ENCODE peak calls at places on chromosome 19, in six cellular contexts. T is Karpas-422, U is heart right ventricle, N is endodermal cell, J is fibroblast of lung, R is uterus. Z is an unnamed sample.

GRCh38 chr19:51023946-51024345 is 2.5 kb downstream of the KLK11 start:
- DNase-seq in T (no peak), U (no peak), N (no peak), J (no peak), R (no peak), Z (no peak)

GRCh38 chr19:23766951-23767350 is 8.3 kb upstream of the ZNF681 start:
- DNase-seq in T (no peak), U (no peak), N (no peak), J (no peak), R (no peak), Z (no peak)

GRCh38 chr19:51398096-51398704 is 7.8 kb upstream of the C19orf84 start:
- DNase-seq in T (peak; percentile 92), U (no peak), N (no peak), J (peak; percentile 29), R (no peak), Z (peak; percentile 70)

GRCh38 chr19:412356-413355 is 3.7 kb upstream of the C2CD4C start:
- DNase-seq in T (no peak), U (no peak), N (peak; percentile 85), J (no peak), R (no peak), Z (peak; percentile 61)

GRCh38 chr19:37551123-37551993 is 43.2 kb downstream of the ZNF571 start:
- DNase-seq in T (no peak), U (peak; percentile 64), N (peak; percentile 50), J (peak; percentile 81), R (no peak), Z (peak; percentile 58)

GRCh38 chr19:37987356-37988332 is 80.6 kb downstream of the SIPA1L3 start:
- DNase-seq in T (peak; percentile 82), U (no peak), N (peak; percentile 88), J (no peak), R (no peak), Z (peak; percentile 77)

GRCh38 chr19:19900124-19900523 is 622 bp upstream of the ZNF93 start:
- DNase-seq in T (no peak), U (no peak), N (no peak), J (peak; percentile 89), R (no peak), Z (peak; percentile 33)

GRCh38 chr19:4539697-4540581 is at the start of gene LRG1:
- DNase-seq in T (no peak), U (no peak), N (peak; percentile 61), J (no peak), R (peak; percentile 50), Z (peak; percentile 54)

GRCh38 chr19:48321372-48321621 is 4.1 kb upstream of the EMP3 start:
- DNase-seq in T (peak; percentile 98), U (peak; percentile 98), N (peak; percentile 100), J (peak; percentile 75), R (peak; percentile 99), Z (peak; percentile 100)

GRCh38 chr19:33312065-33312464 is 9.7 kb upstream of the CEBPA start:
- DNase-seq in T (no peak), U (no peak), N (no peak), J (no peak), R (no peak), Z (no peak)

DNA sequence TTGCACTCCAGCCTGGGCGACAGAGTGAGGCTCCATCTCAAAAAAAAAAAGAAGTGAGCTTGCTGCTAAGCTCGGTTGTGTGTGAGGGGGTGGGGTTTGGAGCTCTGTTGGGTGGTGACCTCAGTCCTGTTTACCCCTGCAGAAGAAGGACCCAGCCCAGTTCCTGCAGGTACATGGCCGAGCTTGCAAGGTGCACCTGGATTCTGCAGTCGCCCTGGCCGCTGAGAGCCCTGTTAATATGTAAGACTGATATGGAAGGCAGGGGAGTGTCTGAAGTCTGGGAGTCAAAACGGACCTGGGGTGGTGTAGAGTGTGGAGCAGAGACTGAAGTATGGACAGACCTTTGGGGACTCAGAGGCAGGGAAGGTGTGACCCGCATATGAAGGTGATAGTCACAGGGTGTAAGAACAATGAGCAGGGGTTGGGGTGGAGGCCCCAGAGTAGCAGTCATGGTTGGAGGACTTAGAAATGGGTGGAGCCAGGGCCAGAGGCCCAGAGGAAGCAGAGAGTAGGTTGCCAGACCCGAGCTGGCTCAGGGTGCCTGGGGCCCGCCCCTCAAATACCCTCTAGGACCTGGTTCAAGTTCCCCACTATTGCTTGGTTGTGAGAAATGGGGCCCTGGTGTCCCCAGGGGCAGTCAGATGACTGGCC is 13.2 kb downstream of the CLASRP start:
- DNase-seq in T (peak; percentile 42), U (no peak), N (no peak), J (no peak), R (no peak), Z (no peak)
- H3K4me1 ChIP-seq in T (peaks cover 20% of the 10 kb centered on the region), U (peaks cover 44% of the 10 kb centered on the region), N (no peaks in the 10 kb centered on the region), J (no peaks in the 10 kb centered on the region), R (no peaks in the 10 kb centered on the region), Z (no peaks in the 10 kb centered on the region)

DNA sequence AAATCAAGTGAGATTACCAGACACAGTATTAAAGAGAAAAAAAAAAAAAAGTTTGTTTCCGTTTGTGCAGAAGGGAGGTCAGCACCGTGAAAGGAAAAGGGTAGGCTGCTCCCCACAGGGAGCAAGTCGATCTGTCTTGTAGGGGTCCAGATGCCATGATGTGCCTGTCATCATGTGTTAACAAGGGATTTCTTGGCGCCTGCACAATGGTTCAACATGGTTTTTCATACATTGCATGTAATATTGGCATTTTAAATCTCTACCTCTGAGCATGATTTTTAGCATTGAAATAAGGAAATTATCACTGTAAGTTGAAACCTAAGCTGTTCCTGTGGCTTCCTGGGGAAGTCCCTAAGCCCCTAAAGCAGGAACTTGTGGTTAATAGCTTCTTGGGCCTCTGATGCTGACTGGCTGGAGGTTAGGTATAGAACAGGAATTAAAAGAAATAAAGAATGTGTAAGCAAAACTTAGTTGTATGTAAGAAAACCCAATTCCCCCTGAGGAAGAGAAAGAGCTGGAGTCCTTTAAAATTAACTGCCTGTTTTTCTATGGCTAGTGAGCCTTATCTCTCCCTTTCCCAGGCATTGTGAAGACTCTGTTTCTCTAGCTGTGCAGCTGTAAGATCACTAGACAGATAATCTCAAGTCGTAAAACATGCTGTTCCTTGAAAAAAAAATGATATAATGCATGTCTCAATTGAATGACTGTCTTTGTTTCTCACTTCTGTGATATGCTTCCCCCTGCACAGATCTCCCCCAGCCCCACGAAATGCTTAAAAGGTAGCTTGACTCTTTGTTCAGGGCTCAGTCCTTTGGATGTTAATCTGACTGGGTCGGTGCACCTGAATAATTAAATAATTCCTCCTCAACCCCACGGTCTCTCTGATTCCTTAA is 7.4 kb upstream of the FCGBP start:
- DNase-seq in T (peak; percentile 66), U (no peak), N (no peak), J (no peak), R (no peak), Z (no peak)
- H3K4me1 ChIP-seq in T (peaks cover 16% of the 10 kb centered on the region), U (no peaks in the 10 kb centered on the region), N (no peaks in the 10 kb centered on the region), J (no peaks in the 10 kb centered on the region), R (no peaks in the 10 kb centered on the region), Z (no peaks in the 10 kb centered on the region)

DNA sequence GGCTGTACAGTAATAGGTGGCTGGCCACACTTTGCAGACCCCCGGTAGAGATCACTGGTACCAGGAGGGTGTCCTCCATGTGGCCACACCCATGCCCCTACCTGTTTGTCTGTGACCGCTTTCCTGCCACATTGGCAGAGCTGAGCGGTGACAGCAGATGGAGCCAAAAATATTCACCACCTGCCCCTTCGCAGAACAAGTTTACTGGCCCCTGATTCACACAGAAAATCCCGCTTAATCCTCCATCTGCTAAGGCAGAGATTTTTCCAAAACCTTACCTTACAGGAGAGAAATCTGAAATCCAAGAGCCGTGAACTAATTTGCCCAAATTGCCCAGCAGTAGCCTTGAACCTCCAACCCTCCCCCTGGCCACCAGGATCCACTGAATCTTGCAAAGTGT is 52.1 kb downstream of the MYO9B start:
- DNase-seq in T (no peak), U (no peak), N (no peak), J (no peak), R (no peak), Z (no peak)
- H3K4me1 ChIP-seq in T (peaks cover 45% of the 10 kb centered on the region), U (peaks cover 26% of the 10 kb centered on the region), N (no peaks in the 10 kb centered on the region), J (peaks cover 8% of the 10 kb centered on the region), R (no peaks in the 10 kb centered on the region), Z (peaks cover 20% of the 10 kb centered on the region)

GRCh38 chr19:45473366-45474190 is 5.8 kb downstream of the FOSB start:
- DNase-seq in T (no peak), U (no peak), N (no peak), J (no peak), R (no peak), Z (peak; percentile 68)
- H3K4me1 ChIP-seq in T (peaks cover 37% of the 10 kb centered on the region), U (peaks cover 40% of the 10 kb centered on the region), N (no peaks in the 10 kb centered on the region), J (peaks cover 10% of the 10 kb centered on the region), R (peaks cover 10% of the 10 kb centered on the region), Z (peaks cover 21% of the 10 kb centered on the region)

DNA sequence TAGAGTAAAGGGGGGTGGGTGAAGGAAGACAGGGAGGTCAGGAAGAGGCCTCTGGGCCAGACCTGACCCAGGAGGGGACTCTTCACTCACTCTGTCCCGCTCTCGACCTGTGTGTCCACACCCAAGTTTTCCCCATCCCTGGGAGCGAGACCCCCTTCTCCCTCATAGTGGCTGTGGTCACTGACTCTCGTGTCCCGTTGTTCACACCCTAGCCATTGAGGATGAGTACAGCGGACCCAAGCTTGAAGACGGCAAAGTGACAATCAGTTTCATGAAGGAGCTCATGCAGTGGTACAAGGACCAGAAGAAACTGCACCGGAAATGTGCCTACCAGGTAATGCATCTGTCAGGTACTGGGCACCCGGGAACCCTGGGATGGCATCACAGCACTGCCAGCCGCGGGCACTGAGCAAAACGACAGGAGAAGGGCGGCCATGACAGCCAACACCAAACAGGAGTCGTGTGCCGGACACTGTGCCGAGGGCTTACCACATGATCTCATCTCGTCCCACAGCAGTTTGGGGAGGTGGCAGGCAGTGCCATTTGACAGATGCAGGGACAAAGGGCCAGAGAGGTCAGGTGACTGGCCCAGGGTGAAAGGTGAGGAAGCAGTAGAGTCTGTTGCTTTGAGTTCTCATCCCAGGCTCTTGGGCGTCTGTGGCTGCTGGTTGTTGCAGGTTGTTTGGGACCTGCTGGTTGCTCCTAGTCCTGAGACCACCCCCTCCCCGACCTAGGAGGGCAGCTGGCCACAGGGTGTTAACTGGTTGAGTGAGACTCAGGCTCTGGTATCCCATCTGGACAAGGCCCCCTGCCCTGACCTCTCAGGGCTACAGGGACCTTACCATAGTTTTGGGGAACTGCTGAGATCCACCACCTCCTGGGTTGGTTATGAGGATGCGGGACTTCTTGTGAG is 29.6 kb downstream of the PPP5C start:
- DNase-seq in T (no peak), U (no peak), N (no peak), J (no peak), R (no peak), Z (no peak)
- H3K4me1 ChIP-seq in T (no peaks in the 10 kb centered on the region), U (peaks cover 63% of the 10 kb centered on the region), N (peaks cover 11% of the 10 kb centered on the region), J (peaks cover 21% of the 10 kb centered on the region), R (peaks cover 21% of the 10 kb centered on the region), Z (peaks cover 24% of the 10 kb centered on the region)

GRCh38 chr19:45765365-45766292 is 3.4 kb downstream of the SIX5 start:
- DNase-seq in T (no peak), U (peak; percentile 32), N (no peak), J (no peak), R (peak; percentile 47), Z (no peak)

GRCh38 chr19:45767881-45768643 is 990 bp downstream of the SIX5 start:
- DNase-seq in T (no peak), U (peak; percentile 72), N (peak; percentile 85), J (peak; percentile 69), R (peak; percentile 75), Z (peak; percentile 76)

GRCh38 chr19:45766293-45766918 is 2.6 kb downstream of the SIX5 start:
- DNase-seq in T (no peak), U (peak; percentile 35), N (no peak), J (no peak), R (peak; percentile 33), Z (no peak)

GRCh38 chr19:45767410-45767880 is 1.6 kb downstream of the SIX5 start:
- DNase-seq in T (no peak), U (peak; percentile 78), N (peak; percentile 90), J (peak; percentile 90), R (peak; percentile 88), Z (peak; percentile 79)

DNA sequence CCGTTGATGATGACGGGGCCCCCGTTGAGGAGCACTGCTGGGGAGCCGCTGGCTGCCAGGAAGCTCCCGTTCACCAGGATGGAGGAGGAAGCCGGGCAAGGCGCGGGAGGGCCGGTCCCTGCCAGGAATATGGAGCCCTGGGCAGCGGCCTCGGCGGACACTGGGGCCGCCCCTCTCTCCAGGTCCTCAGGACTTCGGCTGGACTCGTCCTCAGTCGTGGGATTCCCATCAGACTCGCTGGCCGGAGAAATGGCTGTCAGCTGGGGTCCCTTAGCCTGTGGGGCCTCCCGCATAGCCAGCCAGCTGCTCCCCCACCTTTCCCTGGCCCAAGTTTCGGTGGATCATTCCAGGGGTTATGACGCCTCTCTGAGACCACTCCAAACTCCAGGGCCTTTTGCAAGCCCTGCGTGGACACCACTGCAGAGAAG is 2.1 kb downstream of the SIX5 start:
- DNase-seq in T (no peak), U (peak; percentile 55), N (peak; percentile 69), J (no peak), R (no peak), Z (no peak)
- H3K4me1 ChIP-seq in T (peaks cover 24% of the 10 kb centered on the region), U (peaks cover 67% of the 10 kb centered on the region), N (peaks cover 13% of the 10 kb centered on the region), J (peaks cover 24% of the 10 kb centered on the region), R (peaks cover 37% of the 10 kb centered on the region), Z (peaks cover 40% of the 10 kb centered on the region)

Z was measured in GM23338.